ENCODE peak calls at places on chromosomes 11 and 22, in four cellular contexts. O is ecto neural progenitor cell; G is activated CD8-positive, alpha-beta memory T cell treated with anti-CD3 and anti-CD28 coated beads for 1 hour; W is pancreas. D is an unnamed sample.

GRCh38 chr11:20194470-20194869 is 34.2 kb upstream of the DBX1 start:
- DNase-seq in O (no peak), G (no peak), W (no peak), D (no peak)

GRCh38 chr11:129591527-129591926 is 215.9 kb downstream of the BARX2 start:
- DNase-seq in W (no peak), O (no peak), G (no peak), D (no peak)

GRCh38 chr22:27876684-27877083 is 42.4 kb downstream of the PITPNB start:
- DNase-seq in W (no peak), G (no peak), O (no peak), D (no peak)

GRCh38 chr11:112455791-112456190 is 195.1 kb upstream of the PLET1 start:
- DNase-seq in G (no peak), O (no peak), W (no peak), D (no peak)

GRCh38 chr11:93444671-93445073 is 98.5 kb downstream of the SMCO4 start:
- DNase-seq in O (peak; percentile 82), W (no peak), G (no peak), D (no peak)

GRCh38 chr11:65766535-65766934 is 14.2 kb downstream of the AP5B1 start:
- DNase-seq in W (no peak), O (no peak), G (no peak), D (no peak)

GRCh38 chr11:69136471-69136870 is 19.3 kb upstream of the SMIM38 start:
- DNase-seq in W (no peak), O (peak; percentile 27), G (no peak), D (no peak)

GRCh38 chr22:39184586-39185577 is 32.4 kb upstream of the CBX7 start:
- DNase-seq in G (no peak), O (no peak), W (peak; percentile 52), D (no peak)

GRCh38 chr11:33172996-33173395 is 11.7 kb upstream of the CSTF3 start:
- DNase-seq in W (no peak), G (no peak), O (no peak), D (no peak)

GRCh38 chr11:9972917-9973504 is 309.1 kb downstream of the SWAP70 start:
- DNase-seq in W (no peak), O (no peak), G (no peak), D (no peak)

GRCh38 chr22:43047605-43048004 is 32.7 kb upstream of the PACSIN2 start:
- DNase-seq in O (no peak), G (no peak), W (no peak), D (no peak)

GRCh38 chr11:63614136-63614664 is at the start of gene PLAAT3:
- DNase-seq in W (peak; percentile 87), G (peak; percentile 14), O (peak; percentile 81), D (no peak)

GRCh38 chr11:112345166-112345565 is 84.5 kb upstream of the PLET1 start:
- DNase-seq in O (no peak), W (no peak), G (no peak), D (no peak)

GRCh38 chr22:21026783-21027692 is 5.3 kb downstream of the SLC7A4 start:
- DNase-seq in O (no peak), W (no peak), G (no peak), D (no peak)

GRCh38 chr11:35943761-35944502 is at the start of gene LDLRAD3:
- DNase-seq in O (peak; percentile 92), G (no peak), W (peak; percentile 93), D (peak; percentile 9)

GRCh38 chr11:128928400-128928799 is 14.3 kb downstream of the TP53AIP1 start:
- DNase-seq in O (no peak), G (no peak), W (no peak), D (no peak)

GRCh38 chr11:57072640-57073039 is 83.9 kb downstream of the OR5AK2 start:
- DNase-seq in W (no peak), G (no peak), O (no peak), D (no peak)

GRCh38 chr11:116193321-116194114 is 579.3 kb downstream of the BUD13 start:
- DNase-seq in O (peak; percentile 81), W (peak; percentile 65), G (no peak), D (no peak)

GRCh38 chr11:93591247-93591898 is 48.2 kb upstream of the SMCO4 start:
- DNase-seq in O (no peak), W (no peak), G (no peak), D (no peak)

GRCh38 chr11:43681543-43681942 is 1.0 kb downstream of the HSD17B12 start:
- DNase-seq in W (no peak), O (no peak), G (no peak), D (no peak)

GRCh38 chr11:95517453-95517852 is 272.1 kb downstream of the FAM76B start:
- DNase-seq in G (no peak), W (no peak), O (no peak), D (no peak)

GRCh38 chr11:36345084-36345511 is 49.0 kb downstream of the PRR5L start:
- DNase-seq in O (no peak), W (no peak), G (no peak), D (no peak)